ENCODE peak calls at places on chromosomes 2 and 18, in six cellular contexts. A, B, T, D, G and Z are unnamed samples. For H3K4me1, the result is how much of the 10 kb centered on the place peaks cover.

GRCh38 chr2:162072976-162073775 is 839 bp downstream of the DPP4 start:
- DNase-seq in A (no peak), B (no peak), D (no peak), G (peak), T (no peak), Z (no peak)

GRCh38 chr2:70094171-70094977 is 7.1 kb downstream of the PCBP1 start:
- DNase-seq in D (peak), T (no peak), B (no peak), G (no peak), A (no peak), Z (no peak)

GRCh38 chr2:86011449-86011941 is 94.2 kb downstream of the POLR1A start:
- DNase-seq in B (no peak), A (no peak), G (no peak), T (peak), D (peak), Z (no peak)

GRCh38 chr18:21330122-21330701 is 88.2 kb downstream of the GREB1L start:
- DNase-seq in G (no peak), A (peak), T (no peak), B (no peak), D (no peak), Z (no peak)

GRCh38 chr2:42116195-42117181 is 52.7 kb upstream of the EML4 start:
- DNase-seq in B (no peak), G (no peak), D (no peak), A (no peak), T (no peak), Z (no peak)

GRCh38 chr2:63055510-63056308 is 5.1 kb downstream of the OTX1 start:
- DNase-seq in A (no peak), T (no peak), D (peak), B (no peak), G (no peak), Z (no peak)

GRCh38 chr2:71276311-71277158 is 49.6 kb upstream of the PAIP2B start:
- DNase-seq in G (peak), D (peak), T (peak), B (peak), A (peak), Z (peak)

GRCh38 chr18:55981712-55982475 is 393.9 kb upstream of the TCF4 start:
- DNase-seq in A (no peak), T (no peak), D (no peak), B (no peak), G (no peak), Z (no peak)

GRCh38 chr2:136764397-136765255 is 719 bp upstream of the THSD7B start:
- DNase-seq in A (no peak), T (no peak), B (no peak), G (no peak), D (no peak), Z (no peak)

GRCh38 chr2:162327134-162327769 is 8.8 kb upstream of the IFIH1 start:
- DNase-seq in B (no peak), T (no peak), G (no peak), D (no peak), A (no peak), Z (no peak)

GRCh38 chr18:28178720-28179119 is 1.8 kb upstream of the CDH2 start:
- DNase-seq in B (no peak), A (no peak), G (no peak), D (no peak), T (no peak), Z (no peak)

GRCh38 chr2:110994250-110994961 is 126.3 kb upstream of the BCL2L11 start:
- DNase-seq in A (no peak), T (no peak), B (no peak), D (no peak), G (no peak), Z (no peak)

GRCh38 chr2:182038579-182038978 is 52.9 kb downstream of the PPP1R1C start:
- DNase-seq in A (peak), G (no peak), D (no peak), T (no peak), B (no peak), Z (peak)

GRCh38 chr2:42314892-42315468 is 46.0 kb downstream of the COX7A2L start:
- DNase-seq in T (no peak), G (no peak), B (no peak), D (no peak), A (peak), Z (peak)

GRCh38 chr2:39521876-39522517 is 84.9 kb upstream of the MAP4K3 start:
- DNase-seq in B (no peak), A (no peak), G (no peak), T (no peak), D (no peak), Z (no peak)

GRCh38 chr2:131044078-131044756 is 49.0 kb downstream of the FAM168B start:
- DNase-seq in G (no peak), A (no peak), B (no peak), T (peak), D (no peak), Z (no peak)

GRCh38 chr2:234881413-234882241 is 70.2 kb upstream of the SH3BP4 start:
- DNase-seq in G (peak), A (peak), D (peak), T (no peak), B (peak), Z (peak)

GRCh38 chr2:42917374-42918017 is 125.1 kb upstream of the HAAO start:
- DNase-seq in A (no peak), B (no peak), G (no peak), T (no peak), D (peak), Z (peak)

GRCh38 chr18:74499633-74500032 is 3.5 kb downstream of the CNDP2 start:
- DNase-seq in D (peak), T (peak), B (peak), A (no peak), G (peak), Z (peak)

GRCh38 chr2:214699236-214699635 is 110.2 kb downstream of the BARD1 start:
- DNase-seq in G (no peak), T (no peak), D (no peak), B (no peak), A (no peak), Z (peak)

GRCh38 chr2:4653989-4654388 is 950.6 kb downstream of the DCDC2C start:
- DNase-seq in B (no peak), D (no peak), T (no peak), G (no peak), A (no peak), Z (no peak)

GRCh38 chr18:56389190-56389589 is 249.2 kb downstream of the TXNL1 start:
- DNase-seq in A (no peak), T (no peak), D (no peak), G (no peak), B (no peak), Z (no peak)

GRCh38 chr2:239271471-239272255 is 129.2 kb downstream of the HDAC4 start:
- DNase-seq in G (no peak), D (peak), B (no peak), A (no peak), T (peak), Z (no peak)

GRCh38 chr18:44765451-44765850 is 84.8 kb downstream of the SETBP1 start:
- DNase-seq in T (no peak), D (no peak), B (no peak), A (no peak), G (no peak), Z (no peak)

GRCh38 chr18:74456409-74457042 is 582 bp downstream of the DIPK1C start:
- DNase-seq in A (no peak), B (no peak), D (peak), T (no peak), G (no peak), Z (peak)

GRCh38 chr2:64327129-64327509 is 126.8 kb upstream of the LGALSL start:
- DNase-seq in D (no peak), A (no peak), G (no peak), B (no peak), T (no peak), Z (no peak)

GRCh38 chr2:233098615-233099014 is 38.5 kb downstream of the INPP5D start:
- DNase-seq in G (no peak), T (peak), B (no peak), A (no peak), D (no peak), Z (no peak)

GRCh38 chr2:45859682-45860081 is 208.2 kb downstream of the PRKCE start:
- DNase-seq in B (no peak), T (no peak), G (no peak), A (no peak), D (no peak), Z (no peak)

GRCh38 chr2:150234787-150235512 is 252.5 kb downstream of the RND3 start:
- DNase-seq in D (no peak), B (no peak), T (no peak), G (no peak), A (no peak), Z (peak)

GRCh38 chr2:26526589-26526988 is 48.7 kb upstream of the OTOF start:
- DNase-seq in G (no peak), B (no peak), A (no peak), D (no peak), T (no peak), Z (peak)

GRCh38 chr2:196218109-196218508 is 46.7 kb upstream of the STK17B start:
- DNase-seq in G (no peak), B (no peak), D (no peak), A (no peak), T (no peak), Z (no peak)

GRCh38 chr2:187475499-187476248 is 27.6 kb upstream of the CALCRL start:
- DNase-seq in D (no peak), G (no peak), B (no peak), T (no peak), A (no peak), Z (no peak)

GRCh38 chr2:240591226-240591625 is 4.7 kb downstream of the CAPN10 start:
- DNase-seq in G (no peak), A (no peak), T (peak), B (no peak), D (no peak), Z (no peak)

GRCh38 chr2:57141269-57141668 is 905.3 kb upstream of the VRK2 start:
- DNase-seq in G (no peak), B (no peak), D (no peak), A (no peak), T (no peak), Z (no peak)

GRCh38 chr2:57139179-57139578 is 907.4 kb upstream of the VRK2 start:
- DNase-seq in A (no peak), D (no peak), T (no peak), G (no peak), B (no peak), Z (no peak)
- H3K4me1 ChIP-seq in A (under half), D (under half), T (under half), G (under half), B (under half), Z (under half)

DNA sequence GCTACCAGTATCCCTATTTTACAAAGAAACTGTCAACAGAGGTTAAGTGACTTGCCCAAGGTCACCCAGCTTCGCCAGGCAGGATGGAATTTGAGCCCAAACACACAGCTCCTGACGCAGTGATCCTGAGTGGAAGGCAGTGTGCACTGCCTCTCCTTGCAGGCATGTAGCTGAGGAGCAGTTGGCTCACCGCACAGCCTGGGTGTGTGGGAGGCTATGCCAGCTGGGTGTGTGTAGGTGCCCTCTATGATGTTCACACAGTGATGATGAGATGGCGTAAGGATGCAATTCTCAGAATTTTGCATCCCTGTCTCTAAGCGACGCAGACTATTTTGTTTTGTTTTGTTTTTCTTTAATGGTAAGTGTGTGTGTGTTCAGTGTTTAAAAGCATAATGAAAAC is 603.9 kb upstream of the RAB6C start:
- DNase-seq in T (no peak), G (no peak), B (no peak), A (no peak), D (no peak), Z (no peak)
- H3K27ac ChIP-seq in T (no peak), G (no peak), B (no peak), A (no peak), D (no peak), Z (no peak)

GRCh38 chr2:47270421-47270820 is 115.3 kb upstream of the STPG4 start:
- DNase-seq in A (no peak), B (no peak), T (no peak), G (peak), D (no peak), Z (no peak)

GRCh38 chr2:47274054-47274779 is 119.1 kb upstream of the STPG4 start:
- DNase-seq in D (no peak), A (no peak), T (no peak), B (no peak), G (no peak), Z (peak)

GRCh38 chr2:47271054-47272000 is 116.2 kb upstream of the STPG4 start:
- DNase-seq in A (no peak), T (no peak), B (no peak), D (no peak), G (no peak), Z (no peak)

GRCh38 chr2:47272905-47273758 is 118.0 kb upstream of the STPG4 start:
- DNase-seq in T (no peak), G (no peak), D (no peak), B (no peak), A (no peak), Z (no peak)

DNA sequence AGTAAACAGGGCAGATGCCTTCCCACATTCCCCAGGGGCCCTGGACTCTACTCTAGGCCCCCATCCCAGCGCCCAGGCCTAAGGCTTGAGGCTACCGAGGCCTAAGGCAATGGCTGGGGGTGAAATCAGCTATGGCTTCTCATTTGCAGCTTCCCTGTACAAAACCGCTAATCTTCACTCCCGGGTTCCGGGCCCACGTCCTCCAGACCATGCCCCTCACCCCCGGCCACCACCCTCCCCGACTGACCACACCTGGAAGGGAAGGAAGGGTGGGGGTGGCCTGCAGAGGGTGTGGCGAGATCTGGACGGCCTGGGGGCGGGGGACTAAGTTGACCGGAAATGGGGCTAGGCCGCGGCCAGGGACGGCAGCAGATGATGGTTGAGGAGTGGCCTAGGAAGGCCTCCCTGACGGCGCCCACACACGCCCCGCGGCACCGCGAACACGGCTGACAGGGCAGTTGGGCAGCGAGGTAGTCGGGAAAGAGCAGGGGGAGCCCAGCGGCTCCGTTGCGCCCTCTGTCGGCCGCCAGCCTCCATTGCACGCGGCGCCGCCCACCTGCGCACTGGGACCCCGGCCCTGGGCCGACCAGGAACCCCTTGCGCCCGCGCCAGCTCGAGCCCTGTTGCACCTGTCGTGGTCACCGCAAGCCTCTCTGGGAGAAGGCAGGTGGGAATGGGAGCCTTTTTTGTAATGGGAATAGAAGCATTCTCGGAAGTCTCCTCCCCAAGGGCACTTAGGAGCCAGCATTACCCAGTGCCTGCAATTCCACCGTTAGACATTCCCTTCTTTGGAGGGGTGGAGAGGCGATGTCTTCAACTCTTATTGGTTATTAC is 117.1 kb upstream of the STPG4 start:
- DNase-seq in T (peak), A (peak), G (peak), D (peak), B (peak), Z (no peak)
- TF ChIP-seq CTCF in T (peak), A (peak), G (peak), D (peak), B (peak), Z (peak)

DNA sequence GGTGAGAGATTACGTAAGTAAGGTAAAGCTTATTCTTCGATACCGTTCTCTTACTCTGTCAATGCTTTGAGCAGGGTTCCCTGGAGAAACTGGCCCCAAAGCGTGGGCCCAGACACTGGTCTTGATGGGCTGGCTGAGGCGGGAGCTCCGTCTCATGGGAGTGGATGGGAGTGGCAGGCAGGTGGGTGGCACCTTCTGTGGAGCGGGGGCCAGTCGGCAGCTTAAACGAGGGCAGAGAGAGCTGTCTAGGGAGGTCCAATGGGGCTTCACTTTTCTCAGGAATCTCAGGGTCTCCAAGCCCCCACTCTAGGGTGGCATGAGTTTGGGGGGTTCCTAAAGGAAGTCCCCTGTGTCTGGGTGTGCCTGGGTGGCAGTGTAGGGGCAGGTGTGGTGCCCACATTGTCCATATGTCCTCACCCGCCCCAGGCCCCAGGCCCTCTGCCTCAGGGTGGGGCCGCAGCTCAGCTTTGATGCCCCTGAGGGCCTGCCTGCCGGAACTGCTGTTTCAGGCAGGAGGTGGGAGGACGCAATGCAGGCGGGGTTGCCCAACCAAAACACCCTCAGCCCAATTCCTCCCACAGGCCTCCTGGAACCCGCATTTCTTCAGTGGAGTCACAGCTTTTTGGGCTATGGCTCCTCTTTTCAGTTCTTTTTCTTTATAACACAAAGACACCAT is 32.5 kb upstream of the FOSL2 start:
- DNase-seq in B (no peak), G (no peak), A (no peak), T (no peak), D (no peak), Z (no peak)
- H3K4me1 ChIP-seq in B (under half), G (under half), A (under half), T (under half), D (under half), Z (under half)

GRCh38 chr18:2848145-2848878 is 1.5 kb downstream of the EMILIN2 start:
- DNase-seq in A (no peak), T (no peak), D (no peak), G (no peak), B (no peak), Z (no peak)
- H3K27ac ChIP-seq in A (no peak), T (no peak), D (peak), G (peak), B (peak), Z (no peak)

GRCh38 chr18:79375441-79375840 is 20.3 kb upstream of the NFATC1 start:
- DNase-seq in G (no peak), D (no peak), T (peak), B (no peak), A (no peak), Z (no peak)
- TF ChIP-seq CTCF in G (no peak), D (no peak), T (no peak), B (no peak), A (no peak), Z (no peak)